ENCODE peak calls at places on chromosomes 2 and 18, in five cellular contexts. W is fibroblast of lung, I is activated T-cell treated with anti-CD3 and anti-CD28 coated beads for 1 hour, C is neural crest cell, U is mucosa of descending colon. F is an unnamed sample.
A peak's percentile ranks its signal among the peaks of the same experiment; 100 is the strongest.

GRCh38 chr18:9918016-9918680 is 4.3 kb downstream of the VAPA start:
- DNase-seq in W (no peak), C (no peak), I (no peak), U (no peak), F (no peak)

GRCh38 chr2:215931256-215931903 is 82.0 kb downstream of the MREG start:
- DNase-seq in I (peak; percentile 23), C (peak; percentile 63), U (no peak), W (peak; percentile 87), F (peak; percentile 51)

GRCh38 chr2:187187521-187187920 is 260.5 kb downstream of the CALCRL start:
- DNase-seq in W (no peak), U (no peak), I (no peak), C (no peak), F (no peak)

GRCh38 chr18:9104244-9104901 is 1.9 kb downstream of the NDUFV2 start:
- DNase-seq in I (no peak), C (no peak), W (no peak), U (no peak), F (no peak)

GRCh38 chr2:48488545-48488944 is 41.4 kb upstream of the STON1 start:
- DNase-seq in U (no peak), C (no peak), W (no peak), I (no peak), F (no peak)

GRCh38 chr2:144508162-144508765 is 11.7 kb downstream of the ZEB2 start:
- DNase-seq in I (no peak), W (peak; percentile 50), U (no peak), C (no peak), F (no peak)

GRCh38 chr2:240792658-240793312 is 27.2 kb downstream of the KIF1A start:
- DNase-seq in W (no peak), C (no peak), I (no peak), U (peak; percentile 27), F (no peak)

GRCh38 chr18:24584777-24585176 is 124.3 kb downstream of the HRH4 start:
- DNase-seq in U (no peak), I (no peak), C (no peak), W (no peak), F (no peak)

GRCh38 chr2:188307850-188308283 is 16.2 kb downstream of the GULP1 start:
- DNase-seq in W (no peak), U (no peak), C (no peak), I (no peak), F (no peak)

GRCh38 chr2:54176577-54176976 is 61.2 kb downstream of the ACYP2 start:
- DNase-seq in U (no peak), I (no peak), W (peak; percentile 65), C (peak; percentile 14), F (peak; percentile 25)

GRCh38 chr2:18977409-18977808 is 381.0 kb downstream of the OSR1 start:
- DNase-seq in I (no peak), C (no peak), U (no peak), W (no peak), F (no peak)

GRCh38 chr2:15941483-15941853 is 1.1 kb downstream of the MYCN start:
- DNase-seq in U (no peak), W (no peak), C (peak; percentile 69), I (no peak), F (no peak)

GRCh38 chr2:220931491-220931890 is 640.6 kb downstream of the EPHA4 start:
- DNase-seq in U (no peak), W (no peak), C (no peak), I (no peak), F (no peak)

GRCh38 chr2:70283500-70284191 is 9.9 kb downstream of the SNRPG start:
- DNase-seq in C (no peak), W (no peak), I (no peak), U (no peak), F (no peak)

GRCh38 chr2:157918319-157918718 is 42.2 kb upstream of the ACVR1 start:
- DNase-seq in W (no peak), C (no peak), U (no peak), I (no peak), F (no peak)

GRCh38 chr2:185208261-185208660 is 530.3 kb upstream of the FSIP2 start:
- DNase-seq in I (no peak), C (peak; percentile 26), U (no peak), W (peak; percentile 16), F (peak; percentile 30)

GRCh38 chr2:168770796-168771195 is 31.6 kb upstream of the NOSTRIN start:
- DNase-seq in I (no peak), U (no peak), W (no peak), C (no peak), F (no peak)

GRCh38 chr2:134413912-134414311 is 160.0 kb downstream of the MGAT5 start:
- DNase-seq in C (no peak), W (no peak), U (no peak), I (no peak), F (no peak)

GRCh38 chr18:49082714-49083688 is 132.2 kb upstream of the SMAD7 start:
- DNase-seq in I (no peak), U (no peak), C (no peak), W (no peak), F (peak; percentile 27)

GRCh38 chr2:70450641-70451250 is 102.9 kb downstream of the TGFA start:
- DNase-seq in I (no peak), U (no peak), W (no peak), C (no peak), F (no peak)

GRCh38 chr2:44212301-44212700 is 43.6 kb downstream of the PPM1B start:
- DNase-seq in U (no peak), I (no peak), W (no peak), C (no peak), F (no peak)

GRCh38 chr2:235724964-235725603 is 231.2 kb downstream of the AGAP1 start:
- DNase-seq in I (no peak), C (no peak), W (peak; percentile 29), U (no peak), F (no peak)

GRCh38 chr18:3935316-3935715 is 485.3 kb downstream of the TGIF1 start:
- DNase-seq in U (no peak), W (peak; percentile 45), I (no peak), C (no peak), F (no peak)

GRCh38 chr2:127634626-127635379 is 11.2 kb upstream of the GPR17 start:
- DNase-seq in I (no peak), W (no peak), U (peak; percentile 47), C (no peak), F (no peak)

GRCh38 chr2:235493402-235493774 is 455 bp upstream of the AGAP1 start:
- DNase-seq in U (no peak), I (no peak), W (peak; percentile 60), C (no peak), F (no peak)

GRCh38 chr2:25294573-25295462 is 46.9 kb downstream of the DNMT3A start:
- DNase-seq in U (peak; percentile 93), I (peak; percentile 63), C (no peak), W (peak; percentile 37), F (no peak)

GRCh38 chr18:74623047-74623816 is 25.6 kb downstream of the ZNF407 start:
- DNase-seq in C (no peak), I (peak; percentile 12), U (no peak), W (peak; percentile 32), F (no peak)

GRCh38 chr2:205700331-205701132 is 18.2 kb downstream of the NRP2 start:
- DNase-seq in C (no peak), U (no peak), W (peak; percentile 76), I (no peak), F (peak; percentile 76)

GRCh38 chr2:10495988-10496313 is 47.8 kb upstream of the ODC1 start:
- DNase-seq in I (no peak), W (no peak), C (no peak), U (no peak), F (no peak)

GRCh38 chr2:78024991-78025390 is 502.8 kb upstream of the LRRTM4 start:
- DNase-seq in U (no peak), W (no peak), I (no peak), C (no peak), F (no peak)

F was measured in H4.